ENCODE peak calls at places on chromosomes 5 and 9, in five cellular contexts. B is HepG2, O is H1, H is GM12878, Q is NT2/D1. P is an unnamed sample.

GRCh38 chr5:124148574-124148973 is 597.9 kb downstream of the ZNF608 start:
- DNase-seq in B (no peak), O (no peak), H (no peak), Q (no peak), P (no peak)

GRCh38 chr9:76891279-76891678 is 14.6 kb downstream of the PRUNE2 start:
- DNase-seq in B (no peak), O (no peak), H (no peak), Q (no peak), P (no peak)

GRCh38 chr9:131627326-131627845 is 82.1 kb downstream of the PRRT1B start:
- DNase-seq in B (no peak), O (no peak), H (no peak), Q (no peak), P (no peak)

GRCh38 chr5:462051-462481 is 19.1 kb downstream of the EXOC3 start:
- DNase-seq in B (no peak), O (no peak), H (no peak), Q (no peak), P (no peak)

GRCh38 chr5:139481122-139481533 is 1.4 kb downstream of the STING1 start:
- DNase-seq in B (no peak), O (no peak), H (no peak), Q (no peak), P (no peak)

GRCh38 chr9:115035872-115036612 is 81.9 kb downstream of the TNC start:
- DNase-seq in B (no peak), O (no peak), H (peak; percentile 77), Q (no peak), P (no peak)

GRCh38 chr9:130332384-130332926 is 66.9 kb downstream of the HMCN2 start:
- DNase-seq in B (no peak), O (no peak), H (no peak), Q (no peak), P (no peak)

GRCh38 chr9:86764230-86765039 is 182.9 kb downstream of the GAS1 start:
- DNase-seq in B (no peak), O (no peak), H (no peak), Q (no peak), P (no peak)

GRCh38 chr5:41527201-41527779 is 16.9 kb upstream of the PLCXD3 start:
- DNase-seq in B (no peak), O (no peak), H (no peak), Q (no peak), P (no peak)

GRCh38 chr9:37992924-37993349 is 76.1 kb downstream of the SHB start:
- DNase-seq in B (no peak), O (no peak), H (no peak), Q (no peak), P (no peak)

GRCh38 chr5:179192891-179193470 is 132.8 kb downstream of the ZNF354C start:
- DNase-seq in B (no peak), O (no peak), H (no peak), Q (no peak), P (no peak)

GRCh38 chr9:124800306-124801259 is 23.6 kb downstream of the OLFML2A start:
- DNase-seq in B (no peak), O (no peak), H (no peak), Q (no peak), P (no peak)

GRCh38 chr5:58842851-58843250 is 260.0 kb downstream of the RAB3C start:
- DNase-seq in B (no peak), O (no peak), H (no peak), Q (no peak), P (no peak)

GRCh38 chr5:12865529-12865928 is 961.3 kb upstream of the CTNND2 start:
- DNase-seq in B (no peak), O (no peak), H (no peak), Q (no peak), P (no peak)

GRCh38 chr9:106689089-106689488 is 173.9 kb upstream of the ZNF462 start:
- DNase-seq in B (no peak), O (no peak), H (no peak), Q (no peak), P (no peak)

GRCh38 chr5:134248271-134248670 is 22.4 kb upstream of the PPP2CA start:
- DNase-seq in B (no peak), O (no peak), H (no peak), Q (no peak), P (no peak)

GRCh38 chr5:134247411-134247810 is 21.5 kb upstream of the PPP2CA start:
- DNase-seq in B (peak; percentile 69), O (no peak), H (no peak), Q (no peak), P (no peak)

GRCh38 chr5:134250949-134251348 is 25.1 kb upstream of the PPP2CA start:
- DNase-seq in B (peak; percentile 60), O (no peak), H (no peak), Q (no peak), P (no peak)

GRCh38 chr5:134247825-134248224 is 22.0 kb upstream of the PPP2CA start:
- DNase-seq in B (no peak), O (no peak), H (no peak), Q (no peak), P (no peak)

GRCh38 chr5:134249469-134250379 is 23.9 kb upstream of the PPP2CA start:
- DNase-seq in B (no peak), O (no peak), H (no peak), Q (no peak), P (no peak)
- TF ChIP-seq SUZ12 in B (no peak), O (no peak), H (no peak), Q (no peak), P (no peak)

DNA sequence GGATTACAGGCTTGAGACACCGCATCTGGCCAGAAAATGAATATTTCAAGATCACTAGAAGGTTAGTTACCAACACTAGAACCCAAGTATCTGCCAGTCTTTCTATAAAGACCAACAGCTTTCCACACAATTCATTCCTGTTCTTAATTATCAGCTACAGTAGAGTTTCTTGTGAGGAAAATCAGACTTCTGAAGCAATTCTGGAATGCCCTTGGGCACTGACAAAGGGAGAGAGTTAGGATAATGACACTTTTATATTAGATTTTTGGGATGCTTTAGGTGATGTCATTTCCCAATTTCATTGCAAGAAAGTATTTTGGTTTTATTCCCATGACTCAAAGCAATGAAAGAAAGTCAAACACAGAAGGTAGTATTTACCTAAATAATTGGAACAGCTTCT is 497.0 kb upstream of the TUSC1 start:
- DNase-seq in B (no peak), O (no peak), H (no peak), Q (no peak), P (no peak)
- TF ChIP-seq SUZ12 in B (no peak), O (no peak), H (no peak), Q (no peak), P (no peak)

DNA sequence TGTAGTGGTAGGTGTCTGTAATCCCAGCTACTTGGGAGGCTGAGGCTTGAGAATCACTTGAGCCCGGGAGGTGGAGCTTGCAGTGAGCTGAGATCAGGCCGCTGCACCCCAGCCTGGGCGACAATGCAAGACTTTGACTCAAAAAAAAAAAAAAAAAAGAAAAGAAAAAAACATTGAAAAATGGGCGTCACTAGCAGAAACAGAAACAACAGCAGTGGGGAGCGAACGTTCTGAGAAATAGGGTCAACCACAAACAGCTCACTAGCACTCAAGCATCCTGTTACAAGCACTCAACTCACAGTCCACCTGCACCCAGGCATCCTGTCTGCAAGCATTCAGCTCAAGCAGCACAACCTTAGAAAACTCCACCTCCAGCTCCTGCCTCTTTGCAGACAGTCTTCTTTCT is 17.2 kb downstream of the TRIM14 start:
- DNase-seq in B (no peak), O (no peak), H (peak; percentile 99), Q (no peak), P (no peak)
- TF ChIP-seq SUZ12 in B (no peak), O (no peak), H (no peak), Q (no peak), P (no peak)

GRCh38 chr5:180472269-180472668 is 21.9 kb upstream of the CNOT6 start:
- DNase-seq in B (no peak), O (no peak), H (no peak), Q (no peak), P (no peak)

GRCh38 chr5:180470966-180471582 is 23.1 kb upstream of the CNOT6 start:
- DNase-seq in B (peak; percentile 25), O (peak; percentile 86), H (no peak), Q (peak; percentile 49), P (peak; percentile 88)

GRCh38 chr5:180470361-180470760 is 23.8 kb upstream of the CNOT6 start:
- DNase-seq in B (no peak), O (no peak), H (no peak), Q (no peak), P (no peak)

GRCh38 chr5:180471866-180472265 is 22.3 kb upstream of the CNOT6 start:
- DNase-seq in B (no peak), O (no peak), H (no peak), Q (no peak), P (no peak)

GRCh38 chr5:180474569-180474968 is 19.6 kb upstream of the CNOT6 start:
- DNase-seq in B (no peak), O (no peak), H (no peak), Q (no peak), P (no peak)
- TF ChIP-seq SUZ12 in B (no peak), O (no peak), H (no peak), Q (no peak), P (no peak)

GRCh38 chr9:137240321-137240840 is 706 bp upstream of the TUBB4B start:
- DNase-seq in B (no peak), O (no peak), H (no peak), Q (no peak), P (peak; percentile 45)
- TF ChIP-seq SUZ12 in B (no peak), O (no peak), H (no peak), Q (no peak), P (no peak)